ENCODE peak calls at places on chromosomes 11 and 22, in ten cellular contexts. I, P, G, T, N, D, Z, S, X and O are unnamed samples.

GRCh38 chr11:22976146-22976545 is 115.9 kb upstream of the CCDC179 start:
- DNase-seq in I (no peak), P (no peak), G (peak; percentile 83), T (no peak), N (no peak), D (no peak), Z (peak; percentile 18), S (peak; percentile 47), X (no peak), O (no peak)

GRCh38 chr22:37193629-37194191 is 5.7 kb upstream of the C1QTNF6 start:
- DNase-seq in I (peak; percentile 40), P (no peak), G (peak; percentile 33), T (no peak), N (no peak), D (peak; percentile 49), Z (peak; percentile 83), S (peak; percentile 61), X (peak; percentile 55), O (no peak)

GRCh38 chr11:1198766-1199688 is 23.8 kb upstream of the MUC5B start:
- DNase-seq in I (peak; percentile 44), P (no peak), G (no peak), T (no peak), N (no peak), D (no peak), Z (no peak), S (no peak), X (no peak), O (peak; percentile 33)

GRCh38 chr22:46462726-46463371 is 74.6 kb downstream of the CELSR1 start:
- DNase-seq in I (no peak), P (no peak), G (no peak), T (peak; percentile 34), N (no peak), D (peak; percentile 85), Z (peak; percentile 66), S (no peak), X (no peak), O (no peak)

GRCh38 chr11:2700415-2701211 is 819 bp upstream of the KCNQ1OT1 start:
- DNase-seq in I (peak; percentile 76), P (peak; percentile 78), G (peak; percentile 72), T (no peak), N (peak; percentile 68), D (no peak), Z (peak; percentile 52), S (peak; percentile 25), X (peak; percentile 57), O (peak; percentile 27)

GRCh38 chr11:12167098-12167999 is 57.0 kb downstream of the MICAL2 start:
- DNase-seq in I (no peak), P (no peak), G (no peak), T (no peak), N (no peak), D (peak; percentile 90), Z (peak; percentile 92), S (peak; percentile 84), X (no peak), O (no peak)

GRCh38 chr11:36628765-36629199 is 30.7 kb upstream of the RAG2 start:
- DNase-seq in I (no peak), P (peak; percentile 10), G (peak; percentile 60), T (no peak), N (no peak), D (no peak), Z (no peak), S (no peak), X (peak; percentile 14), O (no peak)

GRCh38 chr22:25153961-25154685 is 45.5 kb upstream of the CRYBB3 start:
- DNase-seq in I (peak; percentile 86), P (peak; percentile 51), G (peak; percentile 75), T (no peak), N (peak; percentile 57), D (peak; percentile 11), Z (no peak), S (peak; percentile 93), X (peak; percentile 52), O (no peak)

GRCh38 chr22:21030621-21031544 is 1.5 kb downstream of the SLC7A4 start:
- DNase-seq in I (no peak), P (no peak), G (no peak), T (no peak), N (no peak), D (no peak), Z (no peak), S (no peak), X (no peak), O (no peak)

GRCh38 chr11:87466228-87466627 is 428.5 kb downstream of the TMEM135 start:
- DNase-seq in I (no peak), P (no peak), G (peak; percentile 27), T (peak; percentile 17), N (no peak), D (peak; percentile 23), Z (no peak), S (no peak), X (no peak), O (no peak)

GRCh38 chr11:87460842-87461637 is 423.3 kb downstream of the TMEM135 start:
- DNase-seq in I (no peak), P (no peak), G (no peak), T (no peak), N (no peak), D (no peak), Z (no peak), S (no peak), X (no peak), O (no peak)

GRCh38 chr11:87462171-87462570 is 424.4 kb downstream of the TMEM135 start:
- DNase-seq in I (no peak), P (no peak), G (no peak), T (no peak), N (no peak), D (no peak), Z (no peak), S (no peak), X (no peak), O (no peak)

GRCh38 chr11:87460269-87460668 is 422.5 kb downstream of the TMEM135 start:
- DNase-seq in I (no peak), P (no peak), G (no peak), T (no peak), N (no peak), D (no peak), Z (no peak), S (no peak), X (no peak), O (no peak)

GRCh38 chr11:87463486-87464102 is 425.9 kb downstream of the TMEM135 start:
- DNase-seq in I (no peak), P (peak; percentile 66), G (no peak), T (no peak), N (peak; percentile 50), D (peak; percentile 36), Z (peak; percentile 51), S (no peak), X (no peak), O (no peak)
- TF ChIP-seq CTCF in I (no peak), P (peak; percentile 70), G (no peak), T (peak; percentile 57), N (peak; percentile 74), D (peak; percentile 74), Z (no peak), S (peak; percentile 6), X (peak; percentile 42), O (peak; percentile 35)

DNA sequence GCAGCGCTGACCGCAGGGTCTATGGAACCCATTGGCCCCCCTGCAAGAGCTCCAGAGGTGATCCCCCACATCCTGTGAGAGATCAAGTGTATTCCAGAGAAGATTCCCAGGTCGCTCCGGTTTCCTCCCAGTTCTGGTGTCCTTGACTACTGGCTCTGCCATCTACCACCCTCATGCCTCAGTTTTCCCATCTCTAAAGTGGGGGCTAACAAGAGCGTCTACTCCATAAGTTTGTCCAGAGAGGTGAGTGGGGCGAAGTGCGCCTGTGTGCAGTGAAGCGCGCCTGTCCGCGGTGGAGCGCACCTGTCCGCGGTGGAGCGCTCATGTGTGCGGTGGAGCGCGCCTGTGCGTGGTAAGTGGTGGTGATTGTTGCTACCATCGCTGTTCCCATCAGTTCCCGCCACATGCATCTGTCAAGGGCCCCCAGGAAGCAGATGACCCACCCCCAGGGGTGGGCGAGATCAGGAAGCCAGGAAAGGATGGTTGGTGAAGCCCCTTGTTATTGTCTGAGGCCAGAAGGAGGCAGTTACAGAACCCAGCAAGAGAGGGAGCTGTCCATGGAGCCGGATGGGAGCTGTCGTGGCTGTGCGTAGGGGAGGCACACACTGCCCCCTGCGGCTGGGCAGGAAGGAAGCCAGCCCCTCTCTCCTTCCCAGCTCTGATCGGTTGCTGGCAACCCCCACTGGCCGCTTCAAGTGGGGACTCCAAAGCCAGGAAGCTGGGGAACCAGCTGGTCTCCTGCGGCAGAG is 73.2 kb upstream of the FGF3 start:
- DNase-seq in I (no peak), P (peak; percentile 65), G (no peak), T (no peak), N (peak; percentile 76), D (no peak), Z (peak; percentile 37), S (no peak), X (peak; percentile 69), O (no peak)
- TF ChIP-seq CTCF in I (no peak), P (peak; percentile 53), G (no peak), T (peak; percentile 30), N (peak; percentile 73), D (peak; percentile 36), Z (no peak), S (no peak), X (peak; percentile 70), O (no peak)

GRCh38 chr22:27327981-27328721 is 473.4 kb downstream of the MN1 start:
- DNase-seq in I (no peak), P (no peak), G (no peak), T (no peak), N (no peak), D (no peak), Z (peak; percentile 7), S (no peak), X (no peak), O (no peak)
- TF ChIP-seq CTCF in I (no peak), P (no peak), G (no peak), T (peak; percentile 16), N (no peak), D (no peak), Z (peak; percentile 9), S (no peak), X (peak; percentile 24), O (no peak)

DNA sequence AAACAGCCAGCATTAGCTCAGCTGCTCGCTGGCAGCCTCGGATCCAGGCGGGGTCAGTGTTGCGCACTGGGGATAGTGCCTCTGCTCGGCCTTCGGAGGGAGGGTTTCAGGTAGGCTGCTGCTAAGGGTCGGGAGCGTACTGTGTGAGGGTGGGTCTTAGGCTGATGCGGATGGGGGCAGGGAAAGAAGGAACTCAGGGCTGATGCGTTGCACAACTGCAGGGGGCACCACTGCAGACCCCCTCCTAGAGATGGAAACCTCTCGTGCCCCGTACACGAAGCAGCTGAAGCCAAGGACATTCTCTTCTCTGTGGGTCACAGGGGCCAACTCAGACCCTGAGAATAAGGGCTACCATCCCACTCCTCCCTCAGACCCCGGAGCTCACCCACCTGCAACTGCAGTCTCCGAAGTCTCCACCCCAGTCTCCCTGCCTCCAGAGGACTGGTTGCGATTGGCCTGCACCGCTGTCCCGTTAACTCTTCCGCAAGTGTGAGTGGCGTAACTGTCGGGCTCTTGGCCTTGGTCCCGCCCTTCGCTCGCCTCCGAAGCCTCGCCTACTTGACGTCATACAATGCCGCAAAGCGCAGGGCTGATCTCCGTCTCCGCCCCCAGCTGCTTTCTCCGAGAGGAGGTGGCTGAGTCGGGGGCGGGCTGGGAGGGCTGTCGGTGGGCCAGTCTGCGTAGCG is at the start of gene KBTBD3:
- DNase-seq in I (peak; percentile 98), P (peak; percentile 99), G (peak; percentile 100), T (peak; percentile 97), N (peak; percentile 99), D (peak; percentile 99), Z (peak; percentile 98), S (peak; percentile 100), X (peak; percentile 99), O (peak; percentile 96)
- TF ChIP-seq CTCF in I (peak; percentile 36), P (peak; percentile 51), G (no peak), T (peak; percentile 46), N (no peak), D (peak; percentile 63), Z (peak; percentile 32), S (peak; percentile 42), X (peak; percentile 61), O (no peak)